ENCODE peak calls at places on chromosomes 2 and 18, in nine cellular contexts. Z, R, N, M, D, K, S, G and I are unnamed samples.

GRCh38 chr2:7517122-7517487 is 599.9 kb downstream of the RNF144A start:
- DNase-seq in G (no peak), D (no peak), M (no peak), Z (no peak), S (peak; percentile 62), K (no peak), N (no peak), R (no peak), I (peak; percentile 24)

GRCh38 chr2:156445311-156446218 is 9.4 kb downstream of the GPD2 start:
- DNase-seq in G (no peak), S (no peak), K (peak; percentile 65), Z (no peak), N (no peak), R (no peak), D (no peak), M (no peak), I (no peak)

GRCh38 chr2:217948897-217949296 is 53.9 kb downstream of the TNS1 start:
- DNase-seq in Z (no peak), S (no peak), G (no peak), M (no peak), R (no peak), K (no peak), D (no peak), N (peak; percentile 10), I (no peak)

GRCh38 chr2:80303006-80303741 is 1.4 kb downstream of the LRRTM1 start:
- DNase-seq in R (no peak), D (no peak), Z (peak; percentile 19), S (no peak), M (no peak), N (no peak), G (no peak), K (no peak), I (no peak)

GRCh38 chr2:70461981-70462876 is 91.4 kb downstream of the TGFA start:
- DNase-seq in Z (no peak), G (no peak), D (no peak), M (no peak), S (no peak), K (no peak), N (no peak), R (no peak), I (no peak)

GRCh38 chr18:56185126-56185525 is 453.3 kb downstream of the TXNL1 start:
- DNase-seq in R (no peak), D (no peak), G (no peak), Z (no peak), M (no peak), S (no peak), N (no peak), K (no peak), I (no peak)

GRCh38 chr2:98458667-98459380 is 14.2 kb downstream of the INPP4A start:
- DNase-seq in Z (no peak), S (no peak), G (no peak), D (no peak), K (no peak), R (no peak), N (no peak), M (no peak), I (no peak)

GRCh38 chr2:102024410-102024809 is 32.6 kb downstream of the IL1R2 start:
- DNase-seq in G (no peak), K (no peak), N (no peak), S (no peak), R (no peak), M (no peak), D (no peak), Z (no peak), I (no peak)

GRCh38 chr2:25383806-25384205 is 42.1 kb upstream of the DNMT3A start:
- DNase-seq in D (no peak), M (no peak), Z (no peak), S (no peak), R (no peak), N (no peak), G (no peak), K (no peak), I (no peak)

GRCh38 chr18:53799134-53799533 is 425.3 kb downstream of the MBD2 start:
- DNase-seq in K (peak; percentile 67), R (no peak), N (no peak), M (no peak), Z (no peak), D (no peak), S (no peak), G (no peak), I (no peak)

GRCh38 chr2:43576983-43577892 is 18.6 kb downstream of the THADA start:
- DNase-seq in Z (no peak), S (peak; percentile 52), D (peak; percentile 6), N (no peak), R (no peak), M (no peak), G (no peak), K (peak; percentile 27), I (peak; percentile 50)

GRCh38 chr2:160224060-160224459 is 24.0 kb upstream of the ITGB6 start:
- DNase-seq in R (no peak), K (peak; percentile 97), G (no peak), Z (no peak), N (peak; percentile 59), S (no peak), M (no peak), D (no peak), I (peak; percentile 71)

GRCh38 chr18:3383381-3383915 is 66.5 kb upstream of the TGIF1 start:
- DNase-seq in M (no peak), R (no peak), Z (no peak), N (no peak), G (no peak), K (no peak), D (peak; percentile 48), S (no peak), I (no peak)

GRCh38 chr2:42970151-42970550 is 177.8 kb upstream of the HAAO start:
- DNase-seq in R (no peak), S (no peak), M (no peak), N (no peak), Z (no peak), G (no peak), D (no peak), K (no peak), I (no peak)

GRCh38 chr2:232174662-232175061 is 203.9 kb upstream of the ALPP start:
- DNase-seq in Z (no peak), S (no peak), G (no peak), K (no peak), N (no peak), D (no peak), M (no peak), R (no peak), I (no peak)

GRCh38 chr2:860259-860855 is 90.3 kb upstream of the SNTG2 start:
- DNase-seq in G (no peak), N (no peak), K (no peak), M (no peak), D (no peak), S (no peak), R (no peak), Z (no peak), I (no peak)

GRCh38 chr2:33788044-33788443 is 188.9 kb upstream of the FAM98A start:
- DNase-seq in R (no peak), G (no peak), S (no peak), M (no peak), K (no peak), Z (no peak), N (no peak), D (no peak), I (no peak)

GRCh38 chr2:61185329-61185728 is 23.3 kb downstream of the C2orf74 start:
- DNase-seq in R (no peak), G (no peak), D (no peak), K (no peak), N (no peak), S (no peak), M (no peak), Z (no peak), I (no peak)

GRCh38 chr2:61182059-61182383 is 20.0 kb downstream of the C2orf74 start:
- DNase-seq in N (no peak), S (no peak), K (no peak), R (no peak), D (no peak), M (no peak), G (no peak), Z (no peak), I (no peak)

GRCh38 chr2:61183815-61184214 is 21.8 kb downstream of the C2orf74 start:
- DNase-seq in M (no peak), Z (no peak), R (no peak), S (no peak), G (no peak), K (no peak), N (no peak), D (no peak), I (no peak)

GRCh38 chr2:61181382-61182058 is 19.5 kb downstream of the C2orf74 start:
- DNase-seq in K (no peak), G (no peak), S (no peak), M (no peak), D (no peak), N (no peak), Z (no peak), R (no peak), I (no peak)

GRCh38 chr2:61184263-61184662 is 22.3 kb downstream of the C2orf74 start:
- DNase-seq in G (no peak), N (no peak), D (no peak), K (no peak), R (no peak), Z (no peak), S (no peak), M (no peak), I (no peak)
- H3K36me3 ChIP-seq in G (no peaks in the 10 kb centered on the region), N (no peaks in the 10 kb centered on the region), D (peaks cover 82% of the 10 kb centered on the region), K (peaks cover 57% of the 10 kb centered on the region), R (peaks cover 99% of the 10 kb centered on the region), Z (peaks cover 19% of the 10 kb centered on the region), S (peaks cover 39% of the 10 kb centered on the region), M (peaks cover 64% of the 10 kb centered on the region), I (peaks cover 41% of the 10 kb centered on the region)

DNA sequence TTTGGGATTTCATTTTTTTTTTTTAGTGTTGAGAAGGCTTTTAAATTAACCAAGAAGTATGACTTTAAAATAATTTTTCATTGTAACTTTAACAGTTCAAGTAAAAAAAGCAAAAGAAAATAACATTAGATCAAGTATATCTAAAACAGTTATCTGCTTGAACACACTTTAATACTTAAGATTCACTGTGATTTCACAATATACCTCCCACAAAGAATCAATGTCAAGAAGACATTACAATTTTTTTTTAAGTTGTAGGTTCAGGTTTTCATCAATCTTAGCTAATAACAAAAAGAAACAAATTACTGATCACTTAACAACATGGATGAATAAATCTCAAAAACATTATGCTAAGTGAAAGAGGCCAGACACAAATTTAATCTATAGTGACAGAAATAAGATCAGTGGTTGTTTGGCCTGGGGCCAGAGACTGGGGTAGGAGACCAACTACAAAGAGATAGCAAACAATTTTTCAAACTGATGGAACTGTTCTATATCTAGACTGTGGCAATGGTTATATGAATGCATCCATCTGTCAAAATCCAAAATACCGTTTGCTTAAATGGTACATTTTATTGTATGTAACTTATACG is 74.8 kb upstream of the FRZB start:
- DNase-seq in D (no peak), R (no peak), G (no peak), N (no peak), M (no peak), S (no peak), K (no peak), Z (no peak), I (no peak)
- H3K36me3 ChIP-seq in D (peaks cover 79% of the 10 kb centered on the region), R (peaks cover 65% of the 10 kb centered on the region), G (no peaks in the 10 kb centered on the region), N (no peaks in the 10 kb centered on the region), M (peaks cover 8% of the 10 kb centered on the region), S (no peaks in the 10 kb centered on the region), K (peaks cover 33% of the 10 kb centered on the region), Z (peaks cover 4% of the 10 kb centered on the region), I (peaks cover 6% of the 10 kb centered on the region)

GRCh38 chr2:127852388-127852787 is 5.6 kb downstream of the POLR2D start:
- DNase-seq in Z (no peak), G (no peak), M (no peak), D (no peak), S (no peak), R (no peak), K (no peak), N (no peak), I (no peak)
- H3K36me3 ChIP-seq in Z (peaks cover 10% of the 10 kb centered on the region), G (no peaks in the 10 kb centered on the region), M (peaks cover 25% of the 10 kb centered on the region), D (peaks cover 38% of the 10 kb centered on the region), S (peaks cover 22% of the 10 kb centered on the region), R (peaks cover 63% of the 10 kb centered on the region), K (peaks cover 16% of the 10 kb centered on the region), N (no peaks in the 10 kb centered on the region), I (peaks cover 5% of the 10 kb centered on the region)

GRCh38 chr2:106106627-106107508 is 87.2 kb downstream of the UXS1 start:
- DNase-seq in D (no peak), G (no peak), N (no peak), Z (no peak), K (no peak), S (no peak), R (no peak), M (no peak), I (no peak)
- H3K36me3 ChIP-seq in D (no peaks in the 10 kb centered on the region), G (no peaks in the 10 kb centered on the region), N (no peaks in the 10 kb centered on the region), Z (no peaks in the 10 kb centered on the region), K (peaks cover 5% of the 10 kb centered on the region), S (peaks cover 15% of the 10 kb centered on the region), R (peaks cover 18% of the 10 kb centered on the region), M (peaks cover 4% of the 10 kb centered on the region), I (no peaks in the 10 kb centered on the region)